ENCODE peak calls at places on chromosomes 13 and 19, in eight cellular contexts. Y, P, T, F, U, C, H and X are unnamed samples.

GRCh38 chr13:78680064-78680463 is 21.1 kb upstream of the OBI1 start:
- DNase-seq in U (no peak), Y (peak; percentile 84), F (no peak), C (no peak), T (no peak), P (no peak), H (no peak), X (no peak)

GRCh38 chr19:35596366-35596999 is 10.5 kb downstream of the PMIS2 start:
- DNase-seq in U (no peak), C (no peak), P (no peak), H (no peak), T (no peak), Y (no peak), F (no peak), X (no peak)

GRCh38 chr13:35733832-35734231 is 257.3 kb upstream of the MAB21L1 start:
- DNase-seq in Y (no peak), P (no peak), U (no peak), C (no peak), H (no peak), T (no peak), F (peak; percentile 48), X (no peak)

GRCh38 chr19:50896591-50897190 is 14.5 kb downstream of the KLK4 start:
- DNase-seq in T (no peak), F (no peak), Y (peak; percentile 23), H (no peak), C (peak; percentile 11), U (no peak), P (no peak), X (no peak)

GRCh38 chr13:100630564-100630963 is 42.0 kb upstream of the GGACT start:
- DNase-seq in F (no peak), T (no peak), U (no peak), P (no peak), Y (peak; percentile 93), H (no peak), C (no peak), X (no peak)

GRCh38 chr19:46967578-46968018 is 52.0 kb upstream of the NPAS1 start:
- DNase-seq in H (no peak), Y (no peak), P (no peak), C (peak; percentile 23), F (no peak), U (no peak), T (no peak), X (peak; percentile 28)

GRCh38 chr19:55301459-55302331 is 17.9 kb downstream of the BRSK1 start:
- DNase-seq in T (peak; percentile 91), Y (peak; percentile 73), P (peak; percentile 24), U (peak; percentile 69), F (peak; percentile 73), H (peak; percentile 93), C (peak; percentile 96), X (peak; percentile 11)

GRCh38 chr13:38637576-38637975 is 49.3 kb upstream of the FREM2 start:
- DNase-seq in P (no peak), F (no peak), Y (peak; percentile 4), U (no peak), T (no peak), H (no peak), C (no peak), X (no peak)

GRCh38 chr13:99871249-99871898 is 100.2 kb downstream of the ZIC5 start:
- DNase-seq in P (no peak), U (no peak), H (no peak), C (no peak), T (no peak), F (no peak), Y (peak; percentile 96), X (no peak)

GRCh38 chr13:107373551-107373950 is 805.6 kb upstream of the ARGLU1 start:
- DNase-seq in Y (peak; percentile 82), F (peak; percentile 89), H (no peak), T (no peak), U (no peak), C (no peak), P (peak; percentile 65), X (peak; percentile 44)

GRCh38 chr13:31835932-31836331 is 96.6 kb downstream of the RXFP2 start:
- DNase-seq in U (no peak), H (no peak), F (no peak), C (no peak), T (no peak), P (peak; percentile 6), Y (peak; percentile 78), X (peak; percentile 30)

GRCh38 chr13:40682449-40683240 is 16.2 kb upstream of the FOXO1 start:
- DNase-seq in P (no peak), U (no peak), F (no peak), Y (no peak), H (no peak), T (no peak), C (no peak), X (no peak)

GRCh38 chr13:28429685-28430290 is 65.1 kb downstream of the FLT1 start:
- DNase-seq in U (no peak), C (no peak), Y (no peak), P (no peak), T (no peak), F (no peak), H (no peak), X (no peak)

GRCh38 chr19:17289489-17289888 is 7.8 kb downstream of the ANKLE1 start:
- DNase-seq in F (peak; percentile 36), Y (peak; percentile 30), H (no peak), P (peak; percentile 76), C (peak; percentile 60), T (no peak), U (no peak), X (no peak)

GRCh38 chr19:10346509-10346908 is 7.1 kb upstream of the ICAM3 start:
- DNase-seq in T (no peak), C (no peak), P (no peak), F (no peak), H (no peak), Y (no peak), U (no peak), X (no peak)

GRCh38 chr19:54189020-54189667 is at the start of gene MBOAT7:
- DNase-seq in F (no peak), H (no peak), U (no peak), T (peak; percentile 45), P (no peak), Y (no peak), C (no peak), X (no peak)

GRCh38 chr19:38173324-38174041 is 50.5 kb downstream of the DPF1 start:
- DNase-seq in H (no peak), U (peak; percentile 86), T (no peak), F (no peak), C (no peak), P (no peak), Y (peak; percentile 95), X (peak; percentile 79)

GRCh38 chr13:20369886-20370361 is 137.8 kb upstream of the GJB6 start:
- DNase-seq in F (no peak), C (no peak), T (no peak), Y (no peak), P (no peak), H (no peak), U (no peak), X (no peak)

GRCh38 chr19:13478576-13478975 is 27.7 kb downstream of the CACNA1A start:
- DNase-seq in F (no peak), U (no peak), T (no peak), Y (no peak), C (no peak), P (no peak), H (no peak), X (no peak)

GRCh38 chr19:16739546-16739945 is 19.9 kb downstream of the NWD1 start:
- DNase-seq in U (no peak), P (no peak), F (no peak), H (no peak), C (no peak), Y (no peak), T (no peak), X (no peak)

GRCh38 chr13:34290661-34291060 is 472.7 kb downstream of the RFC3 start:
- DNase-seq in H (no peak), P (no peak), T (no peak), C (no peak), U (no peak), Y (no peak), F (no peak), X (no peak)

GRCh38 chr19:37362733-37363132 is 8.2 kb upstream of the ZNF527 start:
- DNase-seq in H (no peak), U (no peak), T (no peak), F (no peak), P (no peak), Y (peak; percentile 1), C (no peak), X (no peak)

GRCh38 chr13:98542568-98543379 is 34.1 kb downstream of the STK24 start:
- DNase-seq in F (no peak), T (no peak), C (no peak), Y (no peak), U (no peak), H (no peak), P (no peak), X (no peak)